ENCODE peak calls at places on chromosomes 5 and 9, in nine cellular contexts. R is neural progenitor cell, I is SK-N-SH, L is GM23338, D is GM23248, A is HCT116, G is hepatocyte, H is OCI-LY7, K is MM.1S. X is an unnamed sample.
A peak's percentile ranks its signal among the peaks of the same experiment; 100 is the strongest.

GRCh38 chr9:17837931-17838330 is 259.1 kb downstream of the SH3GL2 start:
- DNase-seq in K (no peak), A (no peak), H (no peak), G (no peak), R (no peak), L (peak; percentile 40), D (no peak), I (no peak), X (peak; percentile 18)

GRCh38 chr5:6686916-6687409 is 26.3 kb upstream of the TENT4A start:
- DNase-seq in G (peak; percentile 73), L (peak; percentile 88), I (no peak), H (no peak), A (no peak), K (no peak), R (peak; percentile 86), D (peak; percentile 79), X (peak; percentile 62)

GRCh38 chr5:115977988-115978387 is 15.7 kb downstream of the LVRN start:
- DNase-seq in H (no peak), R (no peak), G (no peak), D (peak; percentile 89), I (no peak), K (peak; percentile 28), L (no peak), A (no peak), X (peak; percentile 53)

GRCh38 chr5:106331415-106331814 is 1339.3 kb downstream of the EFNA5 start:
- DNase-seq in D (peak; percentile 69), L (no peak), G (no peak), A (no peak), K (no peak), I (no peak), R (no peak), H (no peak), X (no peak)

GRCh38 chr5:172878585-172879433 is 44.8 kb downstream of the ERGIC1 start:
- DNase-seq in G (no peak), R (no peak), I (no peak), H (no peak), K (no peak), D (peak; percentile 90), L (no peak), A (no peak), X (no peak)

GRCh38 chr5:180669661-180670060 is 20.3 kb upstream of the FLT4 start:
- DNase-seq in D (no peak), K (no peak), R (no peak), G (no peak), H (no peak), I (no peak), A (no peak), L (no peak), X (no peak)

GRCh38 chr5:6728011-6728794 is 15.0 kb downstream of the TENT4A start:
- DNase-seq in K (no peak), H (peak; percentile 84), L (peak; percentile 56), I (peak; percentile 57), D (no peak), R (peak; percentile 27), A (no peak), G (no peak), X (no peak)

GRCh38 chr9:134736791-134737489 is 95.3 kb downstream of the COL5A1 start:
- DNase-seq in I (no peak), R (no peak), K (no peak), L (no peak), A (no peak), H (no peak), D (no peak), G (no peak), X (no peak)

GRCh38 chr5:109027983-109028607 is 280.4 kb downstream of the FER start:
- DNase-seq in R (no peak), G (no peak), I (no peak), A (no peak), L (no peak), D (no peak), K (no peak), H (no peak), X (peak; percentile 58)

GRCh38 chr5:150286820-150287219 is 2.8 kb downstream of the CAMK2A start:
- DNase-seq in G (peak; percentile 57), R (peak; percentile 75), H (peak; percentile 14), K (peak; percentile 41), I (peak; percentile 90), L (peak; percentile 83), A (peak; percentile 35), D (no peak), X (peak; percentile 62)

GRCh38 chr9:19154135-19154612 is 26.9 kb upstream of the PLIN2 start:
- DNase-seq in K (no peak), A (no peak), I (no peak), H (no peak), R (no peak), L (no peak), G (peak; percentile 90), D (peak; percentile 85), X (no peak)

GRCh38 chr5:61538722-61539501 is 206.9 kb downstream of the ZSWIM6 start:
- DNase-seq in I (no peak), A (no peak), L (no peak), K (no peak), H (no peak), D (peak; percentile 10), R (no peak), G (no peak), X (peak; percentile 70)

GRCh38 chr9:70485273-70485858 is 70.9 kb upstream of the KLF9 start:
- DNase-seq in R (no peak), K (no peak), D (peak; percentile 30), A (no peak), L (no peak), G (peak; percentile 49), H (no peak), I (no peak), X (no peak)

GRCh38 chr9:26308328-26308727 is 584.3 kb downstream of the CAAP1 start:
- DNase-seq in L (no peak), D (peak; percentile 48), H (no peak), K (no peak), G (no peak), A (no peak), I (no peak), R (no peak), X (no peak)

GRCh38 chr5:151075698-151076331 is 5.0 kb downstream of the TNIP1 start:
- DNase-seq in D (peak; percentile 88), K (no peak), I (no peak), G (peak; percentile 68), A (no peak), H (no peak), R (no peak), L (no peak), X (peak; percentile 93)

GRCh38 chr9:137114220-137114612 is 317 bp downstream of the DPP7 start:
- DNase-seq in H (no peak), I (peak; percentile 76), L (no peak), K (no peak), R (no peak), D (peak; percentile 45), G (no peak), A (no peak), X (no peak)
- H3K79me2 ChIP-seq in H (no peaks in the 10 kb centered on the region), I (no peaks in the 10 kb centered on the region), L (no peaks in the 10 kb centered on the region), K (no peaks in the 10 kb centered on the region), R (no peaks in the 10 kb centered on the region), D (no peaks in the 10 kb centered on the region), G (peaks cover 3% of the 10 kb centered on the region), A (peaks cover 19% of the 10 kb centered on the region), X (no peaks in the 10 kb centered on the region)

GRCh38 chr5:154970759-154971158 is 29.9 kb downstream of the MRPL22 start:
- DNase-seq in D (peak; percentile 45), R (no peak), G (peak; percentile 45), A (no peak), I (no peak), K (no peak), L (no peak), H (no peak), X (peak; percentile 16)

GRCh38 chr5:154968953-154969352 is 28.1 kb downstream of the MRPL22 start:
- DNase-seq in R (no peak), I (no peak), G (no peak), D (no peak), L (no peak), A (no peak), K (no peak), H (no peak), X (no peak)

GRCh38 chr5:154977409-154977808 is 36.1 kb upstream of the KIF4B start:
- DNase-seq in G (no peak), I (no peak), H (no peak), D (peak; percentile 39), A (no peak), K (no peak), L (no peak), R (no peak), X (peak; percentile 59)

GRCh38 chr5:154971501-154971900 is 30.6 kb downstream of the MRPL22 start:
- DNase-seq in G (no peak), R (no peak), A (no peak), H (no peak), D (peak; percentile 62), I (no peak), L (no peak), K (no peak), X (no peak)

DNA sequence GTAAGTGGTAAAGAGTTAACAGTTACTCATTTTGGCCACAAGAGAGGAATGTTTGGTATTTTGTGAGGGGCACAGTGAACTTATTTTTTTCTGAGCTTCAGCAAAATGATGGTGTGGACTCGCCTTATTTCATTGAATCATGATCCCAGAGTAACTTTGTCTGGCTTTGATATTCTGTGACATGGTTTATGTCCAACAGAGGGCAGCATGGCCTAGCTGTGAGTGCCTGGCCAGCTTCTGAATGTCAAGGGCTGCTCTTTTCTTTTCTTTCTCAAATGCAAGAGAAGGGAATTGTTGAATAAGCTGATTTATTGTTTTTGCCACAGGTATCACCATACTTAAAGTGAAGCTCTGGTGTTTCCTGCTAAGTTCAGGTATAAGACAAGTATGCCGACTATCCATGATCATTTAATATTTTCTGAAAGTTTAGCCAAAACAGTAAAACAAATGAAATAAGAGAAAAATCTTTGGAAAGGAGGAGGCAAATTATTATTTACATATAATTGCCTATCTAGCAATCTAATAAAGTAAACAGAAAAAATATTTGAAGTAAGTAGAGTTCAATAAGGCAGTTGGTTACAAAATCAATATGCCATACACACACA is 31.7 kb downstream of the MRPL22 start:
- DNase-seq in D (peak; percentile 64), A (peak; percentile 35), L (peak; percentile 77), G (peak; percentile 75), R (peak; percentile 36), I (peak; percentile 49), K (peak; percentile 32), H (peak; percentile 25), X (peak; percentile 56)
- TF ChIP-seq EZH2phosphoT487 in D (no peak), A (no peak), L (no peak), G (no peak), R (no peak), I (no peak), K (no peak), H (no peak), X (no peak)

GRCh38 chr5:171420429-171421231 is 1.2 kb downstream of the FGF18 start:
- DNase-seq in I (peak; percentile 72), H (no peak), D (peak; percentile 91), G (peak; percentile 87), A (no peak), L (peak; percentile 38), K (no peak), R (peak; percentile 53), X (peak; percentile 56)
- H3K4me3 ChIP-seq in I (peak overlapping the region; percentile 47), H (no peak overlapping the region), D (peak overlapping the region; percentile 63), G (no peak overlapping the region), A (no peak overlapping the region), L (peak overlapping the region; percentile 83), K (no peak overlapping the region), R (peak overlapping the region; percentile 53), X (peak overlapping the region; percentile 34)

DNA sequence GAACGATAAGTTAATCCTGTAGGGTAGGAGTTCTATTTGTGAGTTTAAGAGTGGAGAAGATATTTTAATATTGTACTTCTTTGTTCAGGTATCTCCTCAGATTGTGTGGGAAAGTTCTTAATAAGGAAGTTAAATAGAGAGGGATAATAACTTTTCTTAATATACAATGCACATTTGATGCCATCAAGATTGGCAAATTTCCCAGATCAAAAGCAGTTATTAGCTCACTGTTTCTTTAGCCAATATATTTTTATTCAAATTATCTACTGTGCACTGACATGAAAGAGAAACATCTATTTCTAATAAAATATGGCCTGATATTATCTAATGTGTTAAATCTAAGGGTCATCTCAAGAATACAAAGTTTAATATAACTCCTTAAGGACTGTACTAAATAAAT is 85.0 kb downstream of the SPATA31D1 start:
- DNase-seq in K (no peak), H (no peak), L (no peak), G (no peak), I (no peak), D (no peak), A (no peak), R (no peak), X (no peak)
- H3K79me2 ChIP-seq in K (no peaks in the 10 kb centered on the region), H (no peaks in the 10 kb centered on the region), L (no peaks in the 10 kb centered on the region), G (no peaks in the 10 kb centered on the region), I (no peaks in the 10 kb centered on the region), D (no peaks in the 10 kb centered on the region), A (no peaks in the 10 kb centered on the region), R (no peaks in the 10 kb centered on the region), X (no peaks in the 10 kb centered on the region)